ENCODE peak calls at places on chromosomes 16 and 17, in seven cellular contexts. K is PC-3; T is COR-L47; I is stimulated activated CD4-positive, alpha-beta T cell treated with anti-CD3 and anti-CD28 coated beads, Interleukin-4, amount 100 ng/mL, for 48 hours; U is foreskin fibroblast; S is sigmoid colon; W is mucosa of gallbladder. R is an unnamed sample.

GRCh38 chr16:81106826-81107503 is 10.8 kb upstream of the GCSH start:
- DNase-seq in K (no peak), T (no peak), I (no peak), U (no peak), S (no peak), W (no peak), R (no peak)

GRCh38 chr16:71834291-71834690 is 11.5 kb upstream of the ATXN1L start:
- DNase-seq in K (no peak), T (no peak), I (no peak), U (no peak), S (no peak), W (no peak), R (no peak)

GRCh38 chr16:46774743-46775177 is 26.6 kb upstream of the MYLK3 start:
- DNase-seq in K (no peak), T (no peak), I (no peak), U (no peak), S (no peak), W (no peak), R (no peak)

GRCh38 chr16:84593825-84594724 is 23.8 kb downstream of the COTL1 start:
- DNase-seq in K (no peak), T (no peak), I (no peak), U (peak), S (no peak), W (peak), R (no peak)

GRCh38 chr17:69761011-69761410 is 314.0 kb upstream of the KCNJ16 start:
- DNase-seq in K (no peak), T (no peak), I (no peak), U (peak), S (no peak), W (no peak), R (no peak)

GRCh38 chr16:54746596-54746995 is 184.1 kb upstream of the IRX5 start:
- DNase-seq in K (no peak), T (no peak), I (no peak), U (no peak), S (no peak), W (no peak), R (no peak)

GRCh38 chr16:64858076-64858475 is 263.8 kb downstream of the CDH11 start:
- DNase-seq in K (no peak), T (no peak), I (no peak), U (peak), S (no peak), W (no peak), R (peak)

GRCh38 chr16:56891685-56892084 is 26.7 kb downstream of the SLC12A3 start:
- DNase-seq in K (no peak), T (no peak), I (no peak), U (no peak), S (no peak), W (no peak), R (no peak)

GRCh38 chr16:12679660-12680272 is 123.9 kb downstream of the CPPED1 start:
- DNase-seq in K (no peak), T (no peak), I (no peak), U (peak), S (no peak), W (no peak), R (no peak)

GRCh38 chr16:86753399-86753798 is 175.1 kb downstream of the FOXL1 start:
- DNase-seq in K (no peak), T (no peak), I (no peak), U (no peak), S (no peak), W (no peak), R (no peak)

R was measured in skeletal muscle cell.